ENCODE peak calls at places on chromosomes 11 and 22, in six cellular contexts. O, V, A, K, N and L are unnamed samples.

GRCh38 chr11:2217211-2218081 is 45.8 kb upstream of the TH start:
- DNase-seq in V (no peak), A (no peak), N (no peak), K (no peak), O (no peak), L (no peak)

GRCh38 chr11:40178470-40178869 is 1281.0 kb downstream of the LRRC4C start:
- DNase-seq in A (no peak), N (no peak), K (no peak), O (no peak), V (no peak), L (no peak)

GRCh38 chr11:122758974-122759373 is 79.3 kb upstream of the CRTAM start:
- DNase-seq in O (no peak), N (no peak), V (no peak), K (no peak), A (no peak), L (no peak)

GRCh38 chr11:18203723-18204122 is 31.1 kb downstream of the MRGPRX4 start:
- DNase-seq in N (no peak), K (no peak), V (peak), O (peak), A (peak), L (peak)

GRCh38 chr22:26905640-26906039 is 248.3 kb downstream of the MIAT start:
- DNase-seq in A (no peak), N (no peak), K (no peak), O (no peak), V (no peak), L (no peak)

GRCh38 chr11:46360878-46361277 is 13.6 kb downstream of the DGKZ start:
- DNase-seq in A (no peak), N (no peak), K (no peak), V (no peak), O (no peak), L (no peak)

GRCh38 chr11:19080579-19080993 is 20.1 kb upstream of the MRGPRX2 start:
- DNase-seq in N (no peak), V (no peak), K (no peak), A (no peak), O (peak), L (no peak)

GRCh38 chr11:122983438-122984185 is 2.0 kb upstream of the BSX start:
- DNase-seq in A (no peak), N (no peak), V (no peak), O (no peak), K (no peak), L (no peak)

GRCh38 chr11:123145661-123146060 is 49.4 kb downstream of the CLMP start:
- DNase-seq in K (no peak), A (no peak), O (no peak), N (no peak), V (no peak), L (no peak)

GRCh38 chr22:20807315-20807752 is 33.4 kb downstream of the SERPIND1 start:
- DNase-seq in K (no peak), O (no peak), V (no peak), A (peak), N (no peak), L (no peak)

GRCh38 chr11:33869511-33870422 is 22.1 kb downstream of the LMO2 start:
- DNase-seq in K (no peak), V (peak), A (peak), O (no peak), N (no peak), L (peak)

GRCh38 chr22:28053871-28054621 is 135.0 kb upstream of the PITPNB start:
- DNase-seq in N (no peak), A (no peak), O (no peak), K (no peak), V (no peak), L (no peak)

GRCh38 chr22:28051091-28051786 is 132.2 kb upstream of the PITPNB start:
- DNase-seq in N (no peak), K (no peak), O (no peak), A (no peak), V (no peak), L (no peak)

GRCh38 chr22:28052818-28053217 is 133.8 kb upstream of the PITPNB start:
- DNase-seq in N (no peak), O (no peak), K (no peak), A (no peak), V (no peak), L (no peak)

GRCh38 chr22:28054622-28054871 is 135.5 kb upstream of the PITPNB start:
- DNase-seq in A (no peak), N (no peak), O (no peak), V (no peak), K (no peak), L (no peak)

DNA sequence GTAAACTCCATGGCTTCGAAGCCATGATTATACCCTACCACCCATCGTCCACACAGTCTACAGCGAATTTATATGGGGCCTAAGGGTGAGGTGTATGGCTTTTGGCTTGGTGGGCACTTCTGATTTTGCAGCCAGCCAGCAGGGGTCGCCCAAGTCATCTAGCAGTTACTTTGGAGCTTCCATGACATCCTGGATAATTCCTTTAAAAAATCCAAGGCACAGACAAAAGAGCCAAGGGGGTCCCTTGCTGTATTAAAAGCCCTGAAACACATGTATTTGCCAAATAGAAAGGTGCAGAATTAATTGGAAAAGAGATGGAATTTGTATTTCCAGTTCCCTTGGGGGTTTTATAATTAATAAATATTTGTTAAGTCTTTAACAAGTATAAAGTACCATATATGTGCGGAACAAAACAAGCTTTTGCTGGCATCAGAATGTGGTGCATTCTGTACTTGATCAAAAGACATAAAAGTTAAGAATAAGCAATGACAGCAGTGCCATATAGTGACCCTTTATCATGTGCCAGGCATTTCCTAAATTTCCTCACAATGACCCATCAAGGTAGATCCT is 132.8 kb upstream of the PITPNB start:
- DNase-seq in O (peak), A (peak), V (no peak), K (peak), N (no peak), L (no peak)
- TF ChIP-seq TAF1 in O (no peak), A (no peak), V (no peak), K (no peak), N (no peak), L (no peak)

DNA sequence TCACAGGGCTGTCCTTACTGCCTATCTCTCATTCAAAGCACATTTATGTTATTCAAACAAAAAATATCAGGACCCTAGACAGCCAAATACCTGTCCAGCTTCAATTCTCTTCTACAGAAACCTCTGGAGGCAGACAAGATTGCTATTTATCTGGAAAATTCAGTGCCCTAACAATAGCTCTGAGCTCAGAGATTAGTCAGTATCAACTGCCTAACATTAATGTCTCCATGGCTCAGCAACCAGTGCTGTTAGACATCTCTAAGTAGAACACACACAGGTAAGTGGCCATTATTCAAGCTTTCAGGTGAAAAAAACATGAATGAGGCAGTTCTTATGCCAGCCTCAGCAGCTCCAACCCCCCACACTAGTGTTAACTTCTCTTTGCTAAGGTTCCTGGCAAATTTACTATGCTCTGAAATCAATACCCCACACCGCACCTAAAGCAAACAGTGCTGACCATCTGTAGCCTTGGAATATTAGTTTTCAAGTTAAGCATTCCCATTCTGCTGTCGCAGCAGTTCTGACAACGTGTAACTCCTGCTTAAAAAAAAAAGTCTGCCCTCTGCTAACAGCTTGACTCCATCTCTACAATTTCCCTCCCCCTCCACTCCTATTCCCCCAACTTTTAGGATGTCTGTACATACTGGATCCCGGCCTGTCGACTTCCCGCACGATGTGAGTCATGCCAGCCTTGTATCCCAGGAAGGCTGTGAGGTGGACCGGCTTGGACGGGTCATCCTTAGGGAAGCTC is 1.5 kb downstream of the RPL3 start:
- DNase-seq in A (no peak), K (no peak), V (no peak), O (no peak), N (no peak), L (no peak)
- TF ChIP-seq POLR2A in A (no peak), K (no peak), V (peak), O (peak), N (no peak), L (no peak)

GRCh38 chr11:69081180-69081579 is 32.4 kb downstream of the TPCN2 start:
- DNase-seq in A (no peak), O (no peak), K (no peak), V (no peak), N (no peak), L (no peak)
- TF ChIP-seq TAF1 in A (no peak), O (no peak), K (no peak), V (no peak), N (no peak), L (no peak)

DNA sequence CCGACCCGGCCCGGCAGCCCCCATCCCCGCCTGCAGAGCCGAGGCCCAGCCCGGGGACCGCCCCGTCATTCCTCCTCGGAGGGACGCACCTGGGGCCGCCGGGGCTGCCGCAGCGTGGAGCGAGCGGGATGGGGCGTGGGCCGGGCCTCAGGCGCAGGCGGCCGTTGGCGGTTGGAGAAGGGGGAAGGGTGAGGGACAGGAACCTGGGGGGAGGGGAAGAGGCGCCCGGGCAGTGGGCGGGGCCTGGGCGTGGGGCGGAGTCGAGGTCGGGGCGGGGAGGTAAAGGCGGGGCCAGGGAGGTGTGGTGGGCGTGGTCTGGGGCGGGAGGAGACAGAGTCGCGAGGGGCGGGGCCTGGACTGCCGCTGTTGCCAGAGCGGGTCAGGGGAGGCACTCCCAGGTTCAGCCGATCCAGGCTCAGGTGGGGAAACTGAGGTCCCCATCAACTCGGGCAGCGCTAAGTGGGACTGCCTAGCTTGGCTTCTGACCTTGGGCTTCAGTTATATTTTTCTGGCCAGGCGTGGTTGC is at the start of gene TESMIN:
- DNase-seq in O (peak), V (peak), N (peak), K (peak), A (peak), L (peak)
- TF ChIP-seq POLR2A in O (no peak), V (no peak), N (peak), K (peak), A (peak), L (no peak)

GRCh38 chr11:63210111-63210510 is 33.3 kb downstream of the SLC22A25 start:
- DNase-seq in V (no peak), O (no peak), K (no peak), A (no peak), N (no peak), L (no peak)

GRCh38 chr11:63212742-63213141 is 30.7 kb downstream of the SLC22A25 start:
- DNase-seq in O (peak), K (no peak), V (no peak), N (no peak), A (peak), L (no peak)
- TF ChIP-seq TAF1 in O (no peak), K (no peak), V (no peak), N (no peak), A (no peak), L (no peak)

GRCh38 chr11:120135838-120136237 is 2.1 kb downstream of the TRIM29 start:
- DNase-seq in A (no peak), N (no peak), K (no peak), O (no peak), V (peak), L (peak)
- TF ChIP-seq POLR2A in A (no peak), N (no peak), K (no peak), O (no peak), V (no peak), L (no peak)

GRCh38 chr11:134442246-134442645 is 30.2 kb upstream of the B3GAT1 start:
- DNase-seq in O (no peak), N (no peak), A (no peak), K (no peak), V (no peak), L (no peak)

GRCh38 chr11:134447696-134448095 is 35.7 kb upstream of the B3GAT1 start:
- DNase-seq in O (no peak), V (no peak), K (no peak), A (no peak), N (no peak), L (no peak)

GRCh38 chr11:134449713-134450112 is 37.7 kb upstream of the B3GAT1 start:
- DNase-seq in A (no peak), V (no peak), K (peak), O (no peak), N (no peak), L (no peak)

GRCh38 chr11:134443246-134443645 is 31.2 kb upstream of the B3GAT1 start:
- DNase-seq in K (no peak), O (no peak), V (no peak), A (no peak), N (no peak), L (no peak)

GRCh38 chr11:134445601-134446325 is 33.7 kb upstream of the B3GAT1 start:
- DNase-seq in N (no peak), V (no peak), A (no peak), O (no peak), K (no peak), L (no peak)
- TF ChIP-seq TAF1 in N (no peak), V (no peak), A (no peak), O (no peak), K (no peak), L (no peak)